ENCODE peak calls at places on chromosomes 6 and 20, in ten cellular contexts. U, Q, R, W, Y, K, F, O, P and V are unnamed samples.

GRCh38 chr6:83226517-83226916 is 33.4 kb downstream of the RWDD2A start:
- DNase-seq in P (no peak), O (no peak), F (no peak), R (no peak), Q (no peak), Y (no peak), K (no peak), W (no peak), U (no peak), V (no peak)

GRCh38 chr6:72787521-72788031 is 165.7 kb downstream of the KCNQ5 start:
- DNase-seq in W (peak), O (peak), Q (no peak), K (no peak), P (no peak), R (no peak), F (peak), U (peak), Y (no peak), V (no peak)

GRCh38 chr6:89792881-89793280 is 26.7 kb downstream of the MDN1 start:
- DNase-seq in O (peak), U (no peak), R (no peak), Q (no peak), Y (no peak), W (peak), P (no peak), K (no peak), F (peak), V (no peak)

GRCh38 chr6:33607784-33608161 is 13.3 kb upstream of the ITPR3 start:
- DNase-seq in P (no peak), R (no peak), U (no peak), F (peak), W (no peak), K (no peak), O (no peak), Y (peak), Q (no peak), V (no peak)

GRCh38 chr20:22533823-22534751 is 50.3 kb downstream of the FOXA2 start:
- DNase-seq in K (no peak), R (no peak), W (no peak), O (no peak), Q (no peak), F (no peak), Y (no peak), U (no peak), P (no peak), V (no peak)

GRCh38 chr6:33925869-33926268 is 122.1 kb upstream of the MLN start:
- DNase-seq in Q (no peak), W (no peak), O (no peak), P (no peak), Y (no peak), R (no peak), U (no peak), K (no peak), F (no peak), V (no peak)

GRCh38 chr20:62262064-62262463 is 23.7 kb downstream of the OSBPL2 start:
- DNase-seq in R (no peak), Q (no peak), P (no peak), U (no peak), F (no peak), K (no peak), Y (no peak), O (no peak), W (no peak), V (no peak)

GRCh38 chr6:4967301-4968030 is 36.4 kb downstream of the RPP40 start:
- DNase-seq in Y (no peak), F (no peak), U (no peak), R (no peak), W (no peak), P (no peak), O (no peak), Q (no peak), K (no peak), V (no peak)

GRCh38 chr20:3572151-3572550 is 91.0 kb downstream of the GFRA4 start:
- DNase-seq in K (no peak), F (no peak), O (no peak), P (no peak), W (no peak), U (no peak), R (no peak), Q (no peak), Y (no peak), V (no peak)

GRCh38 chr6:2363211-2363610 is 117.8 kb upstream of the GMDS start:
- DNase-seq in O (no peak), P (no peak), Y (no peak), K (no peak), W (no peak), R (no peak), F (no peak), U (no peak), Q (no peak), V (no peak)

GRCh38 chr6:31900917-31901414 is 920 bp downstream of the ZBTB12 start:
- DNase-seq in Q (peak), R (peak), K (no peak), P (no peak), U (no peak), F (peak), W (no peak), Y (no peak), O (peak), V (no peak)

GRCh38 chr6:90676516-90676915 is 89.6 kb upstream of the MAP3K7 start:
- DNase-seq in Q (no peak), P (no peak), O (peak), R (no peak), Y (no peak), W (no peak), U (no peak), K (no peak), F (peak), V (no peak)

GRCh38 chr20:39049684-39050554 is 87.8 kb downstream of the DHX35 start:
- DNase-seq in Y (peak), U (peak), P (peak), Q (peak), W (no peak), K (peak), R (peak), O (peak), F (peak), V (peak)

GRCh38 chr6:31293343-31293742 is 21.5 kb upstream of the HLA-C start:
- DNase-seq in U (no peak), F (peak), P (no peak), O (no peak), K (no peak), Q (no peak), R (peak), W (peak), Y (no peak), V (no peak)

GRCh38 chr6:112539355-112539754 is 192.2 kb downstream of the RFPL4B start:
- DNase-seq in W (no peak), K (no peak), R (no peak), Q (no peak), U (no peak), O (no peak), F (no peak), P (no peak), Y (no peak), V (no peak)

GRCh38 chr6:28393912-28394662 is 5.5 kb downstream of the ZSCAN12 start:
- DNase-seq in U (no peak), Q (no peak), R (no peak), Y (no peak), O (no peak), P (no peak), F (peak), K (no peak), W (no peak), V (no peak)

GRCh38 chr20:31838646-31839292 is 6.6 kb downstream of the FOXS1 start:
- DNase-seq in P (no peak), Q (no peak), F (no peak), U (no peak), Y (no peak), O (no peak), K (no peak), W (no peak), R (no peak), V (no peak)

GRCh38 chr20:2282181-2282580 is 13.6 kb upstream of the TGM3 start:
- DNase-seq in K (no peak), U (no peak), Y (no peak), P (no peak), R (no peak), Q (no peak), W (no peak), O (no peak), F (no peak), V (no peak)

GRCh38 chr20:57526067-57526884 is 1.3 kb upstream of the CTCFL start:
- DNase-seq in Q (no peak), R (peak), Y (peak), W (no peak), P (no peak), O (peak), U (no peak), F (peak), K (no peak), V (no peak)

GRCh38 chr20:10571313-10571815 is 102.4 kb downstream of the JAG1 start:
- DNase-seq in K (no peak), Q (no peak), W (no peak), U (no peak), F (no peak), R (no peak), O (no peak), Y (no peak), P (no peak), V (no peak)

GRCh38 chr6:148064406-148065134 is 278.1 kb upstream of the SASH1 start:
- DNase-seq in P (no peak), U (peak), F (no peak), W (no peak), Y (no peak), Q (peak), K (no peak), R (peak), O (no peak), V (no peak)

GRCh38 chr20:53923745-53924369 is 146.5 kb downstream of the BCAS1 start:
- DNase-seq in U (no peak), Y (no peak), P (no peak), Q (no peak), W (no peak), O (no peak), R (no peak), K (no peak), F (no peak), V (no peak)

GRCh38 chr6:52653151-52653550 is 17.8 kb upstream of the TMEM14A start:
- DNase-seq in O (no peak), U (no peak), Y (no peak), W (no peak), K (no peak), P (no peak), F (no peak), R (no peak), Q (no peak), V (no peak)

GRCh38 chr20:57828696-57829095 is 118.9 kb upstream of the PMEPA1 start:
- DNase-seq in Y (peak), U (no peak), Q (no peak), O (no peak), F (no peak), K (no peak), R (no peak), P (no peak), W (no peak), V (no peak)

GRCh38 chr6:42217523-42218367 is at the start of gene MRPS10:
- DNase-seq in K (peak), F (peak), W (peak), O (peak), Y (peak), R (peak), P (peak), Q (peak), U (peak), V (peak)

GRCh38 chr20:21323640-21324039 is 20.5 kb downstream of the XRN2 start:
- DNase-seq in K (no peak), P (no peak), F (no peak), Q (no peak), O (no peak), Y (no peak), W (peak), U (peak), R (no peak), V (no peak)

GRCh38 chr6:107077710-107078109 is 37.6 kb downstream of the BEND3 start:
- DNase-seq in O (no peak), W (no peak), P (no peak), F (no peak), Q (no peak), U (no peak), Y (no peak), K (no peak), R (no peak), V (no peak)

GRCh38 chr6:72035483-72035882 is 149.1 kb downstream of the RIMS1 start:
- DNase-seq in Y (no peak), R (no peak), K (no peak), P (no peak), O (no peak), F (no peak), U (no peak), Q (no peak), W (no peak), V (no peak)

GRCh38 chr6:134316733-134317431 is 1.0 kb downstream of the SGK1 start:
- DNase-seq in Q (no peak), R (no peak), P (no peak), O (no peak), K (no peak), Y (no peak), F (peak), U (no peak), W (no peak), V (no peak)

GRCh38 chr6:113396644-113397201 is 460.4 kb upstream of the MARCKS start:
- DNase-seq in Y (no peak), O (no peak), W (no peak), P (no peak), R (no peak), F (no peak), K (no peak), Q (no peak), U (no peak), V (no peak)

GRCh38 chr6:137772541-137773289 is 94.3 kb upstream of the TNFAIP3 start:
- DNase-seq in F (no peak), K (no peak), Q (no peak), O (no peak), Y (no peak), W (no peak), P (no peak), R (no peak), U (no peak), V (no peak)

GRCh38 chr6:138377844-138378243 is at the start of gene SMIM28:
- DNase-seq in U (no peak), Y (no peak), W (no peak), O (no peak), K (no peak), F (no peak), Q (no peak), R (no peak), P (no peak), V (no peak)

GRCh38 chr6:43974643-43975235 is 152.5 kb downstream of the MRPL14 start:
- DNase-seq in O (no peak), U (no peak), Y (no peak), R (no peak), K (no peak), Q (no peak), F (no peak), W (no peak), P (no peak), V (no peak)

GRCh38 chr6:117483004-117483644 is 650 bp downstream of the DCBLD1 start:
- DNase-seq in O (peak), K (no peak), U (no peak), Y (peak), Q (peak), R (peak), P (peak), F (peak), W (no peak), V (peak)

DNA sequence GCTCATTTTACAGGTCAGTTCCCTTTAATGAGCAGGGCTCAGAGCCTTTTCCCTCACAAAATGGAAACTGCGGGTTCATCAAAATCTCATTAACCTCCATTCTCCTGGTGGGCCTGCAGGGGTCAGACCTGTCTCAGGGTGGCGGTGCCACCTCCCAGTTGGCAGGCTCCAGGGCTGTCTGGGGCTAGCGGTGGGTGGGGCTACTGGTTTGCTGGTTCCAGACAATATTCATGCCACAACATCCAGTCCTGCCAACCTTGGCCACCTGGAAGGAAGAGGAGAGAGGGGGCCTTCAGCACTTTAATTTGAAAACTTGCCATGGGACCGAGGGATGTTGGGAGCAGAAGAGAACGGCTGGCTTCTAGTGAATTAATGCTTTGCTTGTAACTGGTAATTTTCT is 41.9 kb upstream of the CTNNBL1 start:
- DNase-seq in W (no peak), U (no peak), F (peak), P (peak), K (no peak), Y (no peak), O (peak), R (peak), Q (no peak), V (no peak)
- TF ChIP-seq CTCF in W (peak), U (peak), F (peak), P (peak), K (no peak), Y (peak), O (peak), R (peak), Q (peak), V (no peak)

GRCh38 chr6:10404107-10404798 is 10.6 kb downstream of the TFAP2A start:
- DNase-seq in Q (peak), W (peak), O (peak), U (peak), K (peak), R (peak), P (peak), F (peak), Y (peak), V (peak)
- TF ChIP-seq CTCF in Q (peak), W (peak), O (peak), U (peak), K (no peak), R (peak), P (peak), F (peak), Y (peak), V (no peak)

GRCh38 chr6:35554811-35555210 is 42.1 kb upstream of the TULP1 start:
- DNase-seq in R (no peak), Q (no peak), O (no peak), P (no peak), Y (no peak), U (no peak), F (no peak), W (no peak), K (no peak), V (no peak)
- TF ChIP-seq CTCF in R (no peak), Q (no peak), O (no peak), P (no peak), Y (no peak), U (no peak), F (no peak), W (no peak), K (no peak), V (no peak)

GRCh38 chr20:60715172-60715571 is 536.9 kb upstream of the CDH4 start:
- DNase-seq in F (peak), K (no peak), Y (no peak), Q (no peak), W (no peak), O (peak), P (no peak), R (no peak), U (no peak), V (no peak)
- TF ChIP-seq CTCF in F (peak), K (no peak), Y (no peak), Q (no peak), W (no peak), O (peak), P (no peak), R (no peak), U (no peak), V (no peak)

DNA sequence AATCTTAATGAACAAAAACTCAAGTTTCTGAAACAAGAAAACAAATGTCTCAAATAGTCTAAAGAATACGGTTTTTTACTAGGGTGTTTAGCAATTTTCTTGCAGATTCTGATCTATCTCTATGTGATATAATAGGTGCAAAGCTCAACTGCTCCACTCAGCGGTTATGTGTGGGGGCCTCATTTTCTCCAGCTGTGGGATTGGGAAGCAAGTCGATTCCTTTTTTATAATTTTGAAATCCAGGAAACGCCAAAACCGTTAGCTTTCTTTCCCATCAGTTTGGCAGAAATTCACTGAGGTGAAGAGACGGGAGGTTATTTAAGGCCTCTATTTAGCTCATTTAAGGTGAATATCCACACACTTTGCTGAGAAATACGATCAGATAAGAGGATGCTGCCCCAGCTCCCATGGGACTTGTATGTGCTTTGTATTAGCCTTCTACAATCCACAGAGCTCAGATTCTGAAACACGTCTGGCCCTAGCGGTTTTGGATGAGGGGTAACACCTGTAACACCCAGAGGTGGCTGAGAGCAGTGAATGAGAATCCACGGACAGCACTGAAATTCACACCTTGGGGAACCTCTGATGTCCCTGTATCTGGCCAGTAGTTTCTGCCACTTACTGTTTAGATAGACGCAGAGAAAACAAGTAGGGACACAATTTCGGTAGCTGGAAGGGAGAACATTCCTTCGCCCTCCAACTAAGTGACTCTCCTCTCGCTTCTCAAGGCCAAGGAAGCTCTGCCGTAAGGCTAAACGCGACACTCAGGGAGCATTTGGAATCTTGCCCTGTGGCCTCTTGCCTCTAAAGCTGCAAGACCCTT is 6.6 kb upstream of the BCAS4 start:
- DNase-seq in W (peak), R (no peak), F (no peak), P (no peak), Y (no peak), K (no peak), Q (no peak), U (peak), O (no peak), V (no peak)
- TF ChIP-seq CTCF in W (peak), R (no peak), F (peak), P (peak), Y (no peak), K (no peak), Q (peak), U (peak), O (peak), V (no peak)

GRCh38 chr6:50087231-50087954 is 37.7 kb upstream of the DEFB112 start:
- DNase-seq in K (no peak), U (peak), F (peak), P (no peak), R (no peak), O (no peak), Y (no peak), Q (no peak), W (peak), V (no peak)
- TF ChIP-seq CTCF in K (no peak), U (peak), F (peak), P (no peak), R (no peak), O (peak), Y (no peak), Q (no peak), W (no peak), V (no peak)

GRCh38 chr6:328924-329323 is 36.6 kb downstream of the DUSP22 start:
- DNase-seq in Y (no peak), F (no peak), W (no peak), Q (no peak), U (no peak), R (no peak), O (no peak), P (no peak), K (no peak), V (no peak)

GRCh38 chr6:326896-327537 is 34.7 kb downstream of the DUSP22 start:
- DNase-seq in P (no peak), F (no peak), R (no peak), K (no peak), U (no peak), Q (peak), O (no peak), Y (no peak), W (no peak), V (no peak)

GRCh38 chr6:327538-328183 is 35.4 kb downstream of the DUSP22 start:
- DNase-seq in P (no peak), Q (no peak), Y (no peak), F (no peak), R (no peak), O (no peak), K (no peak), U (no peak), W (peak), V (no peak)

GRCh38 chr6:329888-330691 is 37.8 kb downstream of the DUSP22 start:
- DNase-seq in Q (no peak), O (no peak), F (peak), K (no peak), Y (no peak), U (no peak), P (no peak), R (no peak), W (no peak), V (no peak)

DNA sequence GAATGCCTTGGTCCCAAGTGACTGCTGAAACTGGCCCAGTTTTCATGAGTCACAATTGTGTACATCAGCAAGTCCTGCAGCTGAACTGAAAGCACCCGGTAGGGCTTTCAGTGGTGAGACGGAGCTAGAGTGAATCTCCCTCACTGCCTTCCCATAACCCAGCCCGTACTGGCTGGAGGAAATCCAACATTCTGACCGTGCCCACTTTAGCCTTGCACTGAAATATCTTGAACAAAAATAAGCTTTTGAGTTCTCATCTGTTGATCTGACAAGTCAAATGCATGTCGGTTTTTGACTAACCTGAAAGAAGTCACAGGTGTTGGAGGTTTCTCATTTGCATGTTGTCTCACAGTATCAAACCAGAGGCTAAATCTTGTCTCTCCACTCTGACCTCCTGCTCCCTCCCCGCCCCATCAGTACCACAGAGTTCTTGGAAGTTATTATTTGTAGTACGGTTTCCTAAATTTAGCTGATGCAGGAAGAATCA is 35.9 kb downstream of the DUSP22 start:
- DNase-seq in R (no peak), W (peak), P (no peak), Q (no peak), O (no peak), U (peak), K (no peak), Y (no peak), F (no peak), V (no peak)
- TF ChIP-seq CTCF in R (no peak), W (no peak), P (no peak), Q (no peak), O (no peak), U (no peak), K (no peak), Y (no peak), F (no peak), V (no peak)